ENCODE peak calls at places on chromosomes 3 and 15, in six cellular contexts. M is AG09309, Q is NCI-H1417, E is EL, X is heart right ventricle, W is A172. G is an unnamed sample.

GRCh38 chr3:169658311-169658931 is 5.1 kb downstream of the MECOM start:
- DNase-seq in W (no peak), X (peak; percentile 65), Q (no peak), E (no peak), M (no peak), G (no peak)

GRCh38 chr3:113211370-113212154 is at the start of gene BOC:
- DNase-seq in E (peak; percentile 81), X (peak; percentile 46), M (no peak), W (peak; percentile 52), Q (peak; percentile 77), G (peak; percentile 63)

GRCh38 chr3:117700573-117701360 is 991.2 kb downstream of the TUSC7 start:
- DNase-seq in W (no peak), E (no peak), Q (peak; percentile 46), M (no peak), X (no peak), G (peak; percentile 43)

GRCh38 chr15:70197945-70198361 is 100.2 kb upstream of the TLE3 start:
- DNase-seq in W (no peak), M (no peak), E (no peak), Q (no peak), X (no peak), G (no peak)

GRCh38 chr3:149575213-149575961 is 82.4 kb downstream of the WWTR1 start:
- DNase-seq in E (peak; percentile 95), M (peak; percentile 73), X (peak; percentile 45), W (peak; percentile 97), Q (no peak), G (peak; percentile 78)

GRCh38 chr3:182794455-182794773 is 1.1 kb downstream of the ATP11B start:
- DNase-seq in X (no peak), E (no peak), M (no peak), W (no peak), Q (no peak), G (no peak)

GRCh38 chr3:23017800-23018199 is 185.3 kb upstream of the UBE2E2 start:
- DNase-seq in M (no peak), W (no peak), E (peak; percentile 81), X (no peak), Q (no peak), G (no peak)

GRCh38 chr15:40793216-40793989 is 13.5 kb upstream of the ZFYVE19 start:
- DNase-seq in X (no peak), M (peak; percentile 78), W (peak; percentile 86), E (peak; percentile 93), Q (no peak), G (peak; percentile 86)

GRCh38 chr15:82535566-82536408 is 4.5 kb downstream of the RPS17 start:
- DNase-seq in X (no peak), W (no peak), M (no peak), E (peak; percentile 28), Q (no peak), G (no peak)

GRCh38 chr3:140093742-140094141 is 158.8 kb downstream of the CLSTN2 start:
- DNase-seq in Q (no peak), E (peak; percentile 14), X (peak; percentile 81), W (peak; percentile 82), M (peak; percentile 37), G (peak; percentile 83)

GRCh38 chr3:33426068-33426467 is 14.1 kb downstream of the UBP1 start:
- DNase-seq in X (no peak), E (no peak), Q (peak; percentile 53), M (no peak), W (no peak), G (no peak)

GRCh38 chr3:157127831-157128767 is 31.8 kb downstream of the CCNL1 start:
- DNase-seq in Q (no peak), M (peak; percentile 54), W (peak; percentile 98), E (peak; percentile 95), X (no peak), G (peak; percentile 62)

GRCh38 chr3:181712505-181713299 is 977 bp downstream of the SOX2 start:
- DNase-seq in M (no peak), W (peak; percentile 18), Q (peak; percentile 91), X (no peak), E (no peak), G (no peak)

GRCh38 chr3:49900491-49901153 is 3.1 kb downstream of the MST1R start:
- DNase-seq in Q (no peak), M (peak; percentile 25), E (peak; percentile 73), X (peak; percentile 36), W (peak; percentile 91), G (peak; percentile 29)

GRCh38 chr3:57787867-57788623 is 31.9 kb downstream of the SLMAP start:
- DNase-seq in W (peak; percentile 55), X (no peak), Q (no peak), M (no peak), E (peak; percentile 18), G (no peak)

GRCh38 chr3:99319450-99319849 is 318.9 kb upstream of the COL8A1 start:
- DNase-seq in Q (no peak), M (no peak), E (peak; percentile 64), X (no peak), W (peak; percentile 39), G (no peak)

GRCh38 chr3:112416391-112417212 is 82.7 kb downstream of the BTLA start:
- DNase-seq in E (no peak), Q (no peak), X (no peak), M (no peak), W (no peak), G (no peak)

GRCh38 chr3:97259263-97259662 is 444.9 kb downstream of the EPHA6 start:
- DNase-seq in E (no peak), M (no peak), W (no peak), Q (no peak), X (no peak), G (no peak)

GRCh38 chr15:51647128-51647562 is 24.6 kb upstream of the DMXL2 start:
- DNase-seq in M (peak; percentile 17), X (peak; percentile 51), W (peak; percentile 77), E (peak; percentile 79), Q (no peak), G (peak; percentile 63)

GRCh38 chr3:126338796-126339241 is 18.4 kb downstream of the KLF15 start:
- DNase-seq in Q (no peak), M (no peak), X (no peak), E (no peak), W (no peak), G (no peak)

GRCh38 chr3:59821274-59821673 is 771.4 kb upstream of the CFAP20DC start:
- DNase-seq in W (no peak), Q (no peak), E (no peak), M (no peak), X (no peak), G (no peak)

G was measured in stromal cell of bone marrow.